ENCODE peak calls at places on chromosome 11, in nine cellular contexts. J is HCT116, K is OCI-LY7, C is GM23248, L is MM.1S, W is SK-N-SH, R is neural progenitor cell, G is PC-3, T is hepatocyte. B is an unnamed sample.

GRCh38 chr11:64858467-64859401 is 14.3 kb upstream of the CDC42BPG start:
- DNase-seq in R (no peak), G (peak), J (no peak), W (no peak), L (no peak), K (peak), T (no peak), C (no peak), B (no peak)

GRCh38 chr11:108865411-108865810 is 200.5 kb downstream of the DDX10 start:
- DNase-seq in C (no peak), L (no peak), G (no peak), J (no peak), R (no peak), T (no peak), K (no peak), W (no peak), B (no peak)

GRCh38 chr11:128473631-128474030 is 113.7 kb downstream of the ETS1 start:
- DNase-seq in J (no peak), W (no peak), T (no peak), G (no peak), K (peak), C (peak), R (no peak), L (peak), B (no peak)

GRCh38 chr11:61495801-61496601 is 12.5 kb upstream of the LRRC10B start:
- DNase-seq in W (peak), R (no peak), J (no peak), L (no peak), C (no peak), K (no peak), T (no peak), G (no peak), B (no peak)

GRCh38 chr11:31397239-31397834 is 27.7 kb downstream of the DNAJC24 start:
- DNase-seq in C (peak), G (peak), L (peak), R (peak), J (no peak), K (peak), W (peak), T (peak), B (peak)

GRCh38 chr11:22084564-22084963 is 108.3 kb upstream of the ANO5 start:
- DNase-seq in K (no peak), W (no peak), J (no peak), T (no peak), G (no peak), R (no peak), C (no peak), L (no peak), B (no peak)

GRCh38 chr11:20599424-20600346 is at the start of gene SLC6A5:
- DNase-seq in C (peak), W (no peak), T (peak), R (peak), G (peak), L (peak), J (no peak), K (peak), B (peak)

GRCh38 chr11:71364176-71364671 is 84.0 kb downstream of the DHCR7 start:
- DNase-seq in C (no peak), W (no peak), L (no peak), T (no peak), R (no peak), K (no peak), J (no peak), G (no peak), B (no peak)

GRCh38 chr11:63866211-63866610 is 27.3 kb downstream of the MARK2 start:
- DNase-seq in L (peak), C (peak), J (no peak), T (peak), G (peak), K (peak), R (no peak), W (no peak), B (no peak)

GRCh38 chr11:121099364-121099763 is 1.7 kb upstream of the TECTA start:
- DNase-seq in W (no peak), J (no peak), T (no peak), G (no peak), R (no peak), C (no peak), K (no peak), L (no peak), B (no peak)

GRCh38 chr11:41351825-41352224 is 107.6 kb downstream of the LRRC4C start:
- DNase-seq in R (no peak), G (no peak), T (no peak), L (no peak), J (no peak), W (no peak), K (no peak), C (no peak), B (no peak)

GRCh38 chr11:76542436-76542835 is 97.6 kb downstream of the EMSY start:
- DNase-seq in J (no peak), L (no peak), G (peak), T (no peak), R (no peak), C (peak), W (no peak), K (no peak), B (no peak)

DNA sequence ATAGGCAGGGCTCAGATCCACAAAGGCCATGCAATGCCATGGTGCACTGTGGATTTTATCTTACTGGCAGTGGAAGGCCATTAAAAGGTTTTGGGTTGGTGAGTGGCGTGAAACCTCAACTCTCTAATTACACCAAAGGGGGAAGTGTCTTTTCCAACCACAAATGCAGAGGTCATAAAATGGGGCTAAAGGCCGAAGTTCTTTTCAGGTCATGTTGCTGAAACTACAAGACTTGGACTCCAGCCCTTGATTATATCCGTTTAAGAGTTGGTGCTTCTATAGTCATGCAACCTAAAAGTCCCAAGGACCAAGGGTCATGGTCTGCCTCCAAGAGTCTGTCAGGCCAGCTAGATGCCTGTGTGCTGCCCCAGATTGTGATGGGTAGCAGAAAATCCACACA is 434.3 kb downstream of the RAB38 start:
- DNase-seq in T (no peak), R (no peak), G (no peak), L (no peak), C (no peak), J (no peak), K (no peak), W (no peak), B (no peak)
- TF ChIP-seq EZH2phosphoT487 in T (no peak), R (no peak), G (no peak), L (no peak), C (no peak), J (no peak), K (no peak), W (no peak), B (no peak)

GRCh38 chr11:67238894-67239794 is 27.1 kb upstream of the GRK2 start:
- DNase-seq in R (peak), T (peak), C (peak), L (peak), J (no peak), G (peak), K (no peak), W (no peak), B (no peak)

GRCh38 chr11:67242548-67242947 is 23.7 kb upstream of the GRK2 start:
- DNase-seq in G (no peak), R (no peak), K (no peak), W (no peak), C (no peak), T (no peak), L (no peak), J (no peak), B (no peak)

GRCh38 chr11:67240575-67241389 is 25.5 kb upstream of the GRK2 start:
- DNase-seq in J (no peak), W (peak), G (peak), R (peak), K (peak), L (peak), C (peak), T (peak), B (peak)

GRCh38 chr11:67237574-67237973 is 28.7 kb upstream of the GRK2 start:
- DNase-seq in L (no peak), T (no peak), J (no peak), C (no peak), G (no peak), W (no peak), R (no peak), K (no peak), B (no peak)

DNA sequence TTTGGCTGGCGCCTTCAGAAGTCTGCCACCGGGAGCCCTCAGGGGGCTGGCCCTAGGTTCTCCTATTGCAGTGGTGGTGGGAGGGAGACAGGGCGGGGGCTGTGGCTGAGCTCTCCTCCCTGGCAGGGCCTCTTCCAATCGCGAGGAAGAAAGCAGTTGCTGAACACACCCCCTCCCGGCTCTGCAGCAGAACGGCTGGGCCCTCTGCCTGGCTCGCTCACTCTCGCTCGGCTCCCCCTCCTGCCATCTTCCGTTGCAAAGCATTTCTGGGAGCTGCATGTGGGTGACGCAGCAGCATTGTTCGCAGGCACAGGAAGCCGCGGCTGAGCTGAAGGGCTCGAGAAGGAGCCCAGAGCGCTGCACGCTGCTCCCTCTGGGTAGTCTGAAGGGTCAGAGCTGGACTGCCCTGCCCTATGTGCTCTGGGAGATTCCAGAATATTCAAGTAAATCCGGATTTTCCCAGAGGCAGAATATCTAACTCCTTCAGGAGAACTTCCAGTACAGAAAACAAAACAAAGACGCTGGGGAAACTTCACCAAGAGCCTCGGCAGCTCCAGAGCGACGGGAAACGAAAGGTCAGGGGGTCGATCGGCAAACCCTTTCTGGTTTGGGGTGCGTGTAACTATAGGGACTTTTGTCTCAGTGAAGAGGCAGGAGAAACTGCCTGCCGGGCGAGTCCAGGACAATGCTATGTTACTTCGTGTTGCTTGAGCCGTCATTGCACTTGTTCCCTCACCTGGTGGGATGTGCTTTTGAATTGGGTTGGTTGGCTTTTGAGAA is 26.3 kb upstream of the GRK2 start:
- DNase-seq in K (peak), J (peak), T (peak), W (peak), C (peak), L (peak), G (peak), R (peak), B (peak)
- TF ChIP-seq EZH2phosphoT487 in K (no peak), J (no peak), T (no peak), W (no peak), C (no peak), L (no peak), G (no peak), R (no peak), B (no peak)

GRCh38 chr11:130151196-130151595 is 8.4 kb upstream of the ST14 start:
- DNase-seq in L (no peak), J (no peak), C (no peak), T (no peak), K (peak), G (no peak), W (no peak), R (no peak), B (no peak)

GRCh38 chr11:130148927-130149326 is 10.7 kb upstream of the ST14 start:
- DNase-seq in C (no peak), R (no peak), L (no peak), G (no peak), J (no peak), W (no peak), T (no peak), K (no peak), B (no peak)

GRCh38 chr11:130155106-130155505 is 4.5 kb upstream of the ST14 start:
- DNase-seq in G (no peak), C (no peak), R (no peak), J (no peak), W (no peak), L (no peak), T (no peak), K (peak), B (peak)

GRCh38 chr11:130146797-130147196 is 12.8 kb upstream of the ST14 start:
- DNase-seq in G (peak), K (peak), W (no peak), C (no peak), T (no peak), R (no peak), J (no peak), L (peak), B (no peak)

DNA sequence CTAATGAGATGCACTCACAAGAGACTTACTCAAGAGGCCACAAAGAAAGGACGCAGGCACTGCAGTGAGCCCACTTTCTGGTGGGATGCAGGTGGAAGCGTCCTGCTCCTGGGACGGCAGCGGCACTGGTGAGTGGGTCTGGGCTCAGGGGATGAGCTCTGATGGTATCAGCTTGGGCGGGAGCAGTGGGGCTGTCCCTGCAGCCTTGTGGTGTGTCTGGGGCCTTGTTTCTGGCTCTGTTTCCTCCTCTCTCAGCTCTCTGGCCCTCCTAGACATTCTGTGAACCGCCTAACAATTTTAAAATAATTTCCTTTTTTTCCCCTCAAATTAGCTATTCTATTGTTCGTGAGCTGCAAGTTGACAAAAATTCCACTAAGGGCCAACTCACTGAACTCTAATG is 8.8 kb upstream of the ST14 start:
- DNase-seq in C (no peak), J (no peak), K (no peak), L (no peak), T (no peak), G (no peak), R (no peak), W (no peak), B (no peak)
- TF ChIP-seq EZH2phosphoT487 in C (no peak), J (no peak), K (no peak), L (no peak), T (no peak), G (no peak), R (no peak), W (no peak), B (no peak)

GRCh38 chr11:10309163-10310093 is 4.6 kb downstream of the ADM start:
- DNase-seq in G (peak), T (peak), K (no peak), W (no peak), L (peak), J (peak), R (no peak), C (peak), B (peak)
- TF ChIP-seq EZH2phosphoT487 in G (no peak), T (no peak), K (no peak), W (no peak), L (no peak), J (no peak), R (no peak), C (no peak), B (no peak)

GRCh38 chr11:15278129-15278528 is 163.4 kb downstream of the INSC start:
- DNase-seq in C (peak), L (no peak), T (peak), G (no peak), R (no peak), W (no peak), J (no peak), K (no peak), B (no peak)
- TF ChIP-seq EZH2phosphoT487 in C (no peak), L (no peak), T (no peak), G (no peak), R (no peak), W (no peak), J (no peak), K (no peak), B (no peak)

DNA sequence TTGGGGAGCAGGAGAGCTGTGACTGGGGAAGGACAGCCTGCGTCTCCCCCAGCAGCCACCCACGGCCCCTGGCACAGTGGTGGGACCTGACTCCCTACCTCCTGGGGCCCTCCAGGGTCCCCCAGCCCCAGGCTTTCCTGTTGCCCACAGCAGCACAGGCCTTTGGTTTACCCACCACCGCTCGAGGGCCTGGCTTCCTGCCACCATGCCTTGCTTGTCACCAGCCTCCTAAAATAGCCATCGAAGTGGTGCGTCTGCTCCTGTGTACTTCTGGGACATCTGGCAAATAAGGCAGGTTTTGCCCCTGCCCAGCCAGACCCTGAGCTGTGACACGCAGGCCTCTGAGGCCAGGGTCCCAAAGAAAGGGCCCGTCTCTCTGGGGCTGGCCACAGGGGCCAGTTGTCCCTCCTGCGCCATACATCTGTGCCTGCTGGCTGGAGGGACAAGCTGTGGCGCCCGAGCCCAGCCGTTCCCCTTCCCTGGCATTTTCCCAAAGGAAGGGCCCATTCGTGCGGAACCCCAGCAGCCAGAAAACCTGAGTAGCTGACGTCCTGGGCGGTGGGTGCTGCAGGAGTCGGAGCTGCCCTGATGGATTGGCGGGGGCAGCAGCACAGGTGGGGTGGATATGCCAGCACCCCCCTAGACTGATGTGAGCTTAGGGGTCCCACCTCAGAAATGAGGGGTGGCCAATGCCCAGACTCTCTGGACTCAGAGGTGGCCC is 14.6 kb downstream of the PHLDA2 start:
- DNase-seq in W (peak), K (no peak), G (no peak), R (no peak), J (no peak), L (no peak), T (no peak), C (no peak), B (no peak)
- TF ChIP-seq EZH2phosphoT487 in W (no peak), K (no peak), G (no peak), R (no peak), J (no peak), L (no peak), T (no peak), C (no peak), B (no peak)

GRCh38 chr11:16813141-16813540 is 74.7 kb downstream of the C11orf58 start:
- DNase-seq in K (no peak), G (no peak), W (no peak), J (no peak), T (no peak), L (no peak), C (no peak), R (no peak), B (no peak)

GRCh38 chr11:16812274-16812673 is 73.8 kb downstream of the C11orf58 start:
- DNase-seq in J (no peak), G (no peak), W (no peak), K (no peak), R (peak), C (no peak), T (peak), L (no peak), B (no peak)

GRCh38 chr11:16815047-16815767 is 76.8 kb downstream of the C11orf58 start:
- DNase-seq in K (no peak), G (no peak), J (no peak), W (no peak), R (no peak), T (no peak), L (no peak), C (peak), B (no peak)

GRCh38 chr11:16816358-16817270 is 78.2 kb downstream of the C11orf58 start:
- DNase-seq in T (no peak), R (no peak), K (no peak), W (no peak), J (no peak), G (no peak), C (no peak), L (no peak), B (no peak)

DNA sequence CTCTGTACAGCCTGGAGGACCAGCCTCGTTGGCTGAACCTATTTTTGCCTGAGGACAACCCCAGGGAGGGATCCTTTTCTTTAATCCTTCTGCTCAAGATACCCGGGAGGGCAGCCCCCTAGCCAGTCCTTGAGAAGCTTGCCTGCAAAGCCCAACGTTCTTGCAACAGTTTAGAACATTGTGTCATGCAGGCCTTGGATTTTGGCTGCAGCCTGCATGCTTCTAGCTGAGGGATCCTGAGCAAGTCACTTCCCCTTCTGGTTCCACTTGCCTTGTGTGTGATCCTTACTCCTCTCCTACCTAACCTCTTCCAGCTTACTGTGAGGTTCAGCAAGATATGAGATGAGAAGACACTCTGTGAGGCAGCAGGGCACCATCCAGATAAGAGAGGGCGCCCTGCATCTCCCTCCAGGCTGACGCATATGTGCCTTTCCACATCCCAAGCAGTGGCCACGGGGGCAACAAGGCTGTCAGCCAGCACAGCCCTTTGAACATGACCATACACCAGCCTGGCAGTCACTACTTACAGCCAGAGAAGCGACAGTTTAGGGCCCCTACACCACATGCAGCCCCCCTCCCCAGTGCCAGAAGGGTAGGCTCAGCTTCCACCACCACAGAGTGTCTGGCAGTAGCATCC is 76.1 kb downstream of the C11orf58 start:
- DNase-seq in C (no peak), J (no peak), L (no peak), K (no peak), R (no peak), T (no peak), G (no peak), W (no peak), B (no peak)
- TF ChIP-seq EZH2phosphoT487 in C (no peak), J (no peak), L (no peak), K (no peak), R (no peak), T (no peak), G (no peak), W (no peak), B (no peak)

GRCh38 chr11:38593649-38594048 is 1995.6 kb upstream of the RAG2 start:
- DNase-seq in C (no peak), G (peak), K (no peak), W (no peak), R (no peak), L (no peak), T (no peak), J (no peak), B (no peak)
- TF ChIP-seq EZH2phosphoT487 in C (no peak), G (no peak), K (no peak), W (no peak), R (no peak), L (no peak), T (no peak), J (no peak), B (no peak)